ENCODE peak calls at places on chromosomes 3 and 15, in eight cellular contexts. J is NCI-H2107; H is colonic mucosa; C is CD4-positive, alpha-beta memory T cell; I is naive thymus-derived CD8-positive, alpha-beta T cell; X is stimulated activated CD4-positive, alpha-beta T cell treated with anti-CD3 and anti-CD28 coated beads, Interleukin-15, amount 100 ng/mL, for 1 hour; N is GM19239; P is tibial nerve. F is an unnamed sample.

GRCh38 chr3:150404023-150404422 is 4.1 kb upstream of the TSC22D2 start:
- DNase-seq in N (no peak), I (no peak), J (no peak), H (no peak), X (no peak), P (no peak), C (no peak), F (no peak)

GRCh38 chr3:45216210-45216609 is 9.9 kb downstream of the TMEM158 start:
- DNase-seq in P (no peak), C (no peak), I (no peak), H (no peak), N (no peak), J (no peak), X (no peak), F (no peak)

GRCh38 chr15:80266113-80266512 is 14.1 kb upstream of the CTXND1 start:
- DNase-seq in J (no peak), I (no peak), X (no peak), H (no peak), C (no peak), P (no peak), N (no peak), F (no peak)

GRCh38 chr3:139493826-139494385 is 17.6 kb upstream of the RBP2 start:
- DNase-seq in X (no peak), H (no peak), N (no peak), P (no peak), I (no peak), C (no peak), J (no peak), F (no peak)

GRCh38 chr15:57504599-57504940 is 87.1 kb upstream of the MYZAP start:
- DNase-seq in P (no peak), C (no peak), I (no peak), H (no peak), N (no peak), X (no peak), J (no peak), F (no peak)

GRCh38 chr3:129064969-129065726 is 4.6 kb downstream of the GP9 start:
- DNase-seq in H (peak; percentile 81), N (no peak), P (no peak), I (no peak), X (no peak), J (no peak), C (no peak), F (no peak)

GRCh38 chr3:49054344-49054862 is 25.2 kb upstream of the IMPDH2 start:
- DNase-seq in J (no peak), C (no peak), H (no peak), P (no peak), I (no peak), X (no peak), N (no peak), F (no peak)

GRCh38 chr3:157464283-157464682 is 27.6 kb downstream of the PTX3 start:
- DNase-seq in X (no peak), N (no peak), H (no peak), P (no peak), C (no peak), J (no peak), I (no peak), F (no peak)

GRCh38 chr3:39814007-39814406 is 4.6 kb downstream of the MYRIP start:
- DNase-seq in I (no peak), H (no peak), P (no peak), X (no peak), J (no peak), C (no peak), N (no peak), F (no peak)

GRCh38 chr3:98812851-98813374 is 49.8 kb downstream of the ST3GAL6 start:
- DNase-seq in J (no peak), H (no peak), X (no peak), P (no peak), C (peak; percentile 10), N (peak; percentile 6), I (no peak), F (no peak)

GRCh38 chr3:53194218-53195065 is 33.4 kb downstream of the PRKCD start:
- DNase-seq in P (no peak), I (no peak), X (no peak), N (no peak), J (peak; percentile 35), H (no peak), C (no peak), F (peak; percentile 67)

GRCh38 chr3:52108302-52109232 is 45.7 kb downstream of the POC1A start:
- DNase-seq in P (peak; percentile 32), I (no peak), X (no peak), H (no peak), C (no peak), J (no peak), N (no peak), F (peak; percentile 63)

GRCh38 chr15:57328479-57329250 is 47.6 kb upstream of the CGNL1 start:
- DNase-seq in J (no peak), H (no peak), C (no peak), I (no peak), X (no peak), P (no peak), N (no peak), F (no peak)

GRCh38 chr3:23221136-23221535 is 18.0 kb downstream of the UBE2E2 start:
- DNase-seq in X (no peak), H (no peak), N (no peak), C (no peak), P (no peak), I (no peak), J (no peak), F (no peak)